ENCODE peak calls at places on chromosomes 4 and X, in five cellular contexts. W is spleen, Y is GM19239, Z is mesothelial cell of epicardium, Q is SK-N-SH. J is an unnamed sample.

GRCh38 chr4:145818001-145818400 is 120.6 kb downstream of the ZNF827 start:
- DNase-seq in W (no peak), Y (no peak), Q (no peak), Z (no peak), J (no peak)

GRCh38 chr4:15740764-15741404 is 37.2 kb upstream of the CD38 start:
- DNase-seq in Q (no peak), Y (no peak), W (no peak), Z (no peak), J (no peak)

GRCh38 chrX:134396174-134396573 is 63.8 kb upstream of the HPRT1 start:
- DNase-seq in W (no peak), Q (peak), Z (no peak), Y (no peak), J (no peak)

GRCh38 chr4:1293531-1293941 is 3.8 kb downstream of the MAEA start:
- DNase-seq in W (peak), Z (no peak), Y (no peak), Q (no peak), J (no peak)

GRCh38 chrX:108811891-108812290 is 75.5 kb upstream of the IRS4 start:
- DNase-seq in W (no peak), Y (no peak), Z (no peak), Q (no peak), J (no peak)

GRCh38 chr4:47913858-47914218 is 545 bp downstream of the NFXL1 start:
- DNase-seq in Q (no peak), Y (peak), W (peak), Z (peak), J (no peak)

GRCh38 chr4:87985887-87986200 is 10.3 kb downstream of the SPP1 start:
- DNase-seq in Z (no peak), Y (no peak), Q (no peak), W (no peak), J (no peak)

GRCh38 chr4:182938213-182938645 is 21.0 kb upstream of the DCTD start:
- DNase-seq in Z (peak), Q (peak), Y (peak), W (peak), J (no peak)